ENCODE peak calls at places on chromosomes 13 and 19, in five cellular contexts. R, L, N, E and Y are unnamed samples.

GRCh38 chr13:40181203-40181845 is 485.1 kb downstream of the FOXO1 start:
- DNase-seq in E (no peak), R (no peak), N (no peak), L (peak; percentile 61), Y (peak; percentile 32)

GRCh38 chr19:47633996-47634395 is 25.1 kb downstream of the BICRA start:
- DNase-seq in N (no peak), R (no peak), E (no peak), L (no peak), Y (no peak)

GRCh38 chr13:30169442-30169841 is 137.9 kb downstream of the KATNAL1 start:
- DNase-seq in N (no peak), E (no peak), R (no peak), L (no peak), Y (no peak)

GRCh38 chr13:47135800-47136658 is 239.2 kb upstream of the HTR2A start:
- DNase-seq in R (no peak), L (no peak), E (no peak), N (no peak), Y (no peak)

GRCh38 chr13:49584771-49585182 is 581 bp downstream of the RCBTB1 start:
- DNase-seq in N (no peak), L (peak; percentile 28), E (no peak), R (no peak), Y (peak; percentile 21)

GRCh38 chr13:70842062-70842644 is 733.9 kb upstream of the KLHL1 start:
- DNase-seq in E (no peak), N (no peak), L (no peak), R (no peak), Y (no peak)

GRCh38 chr13:30429721-30430694 is 7.7 kb downstream of the UBE2L5 start:
- DNase-seq in R (no peak), E (no peak), N (no peak), L (peak; percentile 96), Y (peak; percentile 91)

GRCh38 chr19:1084024-1084868 is 10.9 kb downstream of the POLR2E start:
- DNase-seq in L (no peak), N (no peak), R (no peak), E (no peak), Y (no peak)

GRCh38 chr13:73464758-73465628 is 406.2 kb downstream of the KLF5 start:
- DNase-seq in L (no peak), R (no peak), N (no peak), E (no peak), Y (no peak)

GRCh38 chr19:31962565-31962996 is 382.8 kb upstream of the ZNF507 start:
- DNase-seq in L (no peak), E (no peak), N (no peak), R (no peak), Y (no peak)

GRCh38 chr19:55526216-55527196 is 10.4 kb downstream of the SBK2 start:
- DNase-seq in L (peak; percentile 83), N (no peak), R (no peak), E (no peak), Y (peak; percentile 57)

GRCh38 chr13:24220086-24220703 is 59.7 kb downstream of the SPATA13 start:
- DNase-seq in R (peak; percentile 16), E (no peak), N (no peak), L (peak; percentile 92), Y (peak; percentile 78)

GRCh38 chr13:111951982-111952565 is 114.9 kb upstream of the SOX1 start:
- DNase-seq in R (no peak), L (no peak), N (no peak), E (no peak), Y (no peak)

GRCh38 chr13:90622547-90622946 is 724.9 kb upstream of the MIR17HG start:
- DNase-seq in N (no peak), R (no peak), L (peak; percentile 54), E (no peak), Y (peak; percentile 26)

GRCh38 chr19:16825312-16826168 is 3.7 kb upstream of the SIN3B start:
- DNase-seq in E (no peak), N (no peak), R (no peak), L (peak; percentile 68), Y (peak; percentile 80)

GRCh38 chr19:48896191-48896720 is 2.3 kb downstream of the TULP2 start:
- DNase-seq in L (peak; percentile 64), R (no peak), N (peak; percentile 41), E (peak; percentile 44), Y (no peak)

GRCh38 chr19:2058570-2059421 is 7.8 kb upstream of the MKNK2 start:
- DNase-seq in R (no peak), N (no peak), E (no peak), L (no peak), Y (no peak)

GRCh38 chr13:76722782-76723181 is 163.4 kb downstream of the KCTD12 start:
- DNase-seq in E (no peak), R (no peak), L (no peak), N (no peak), Y (no peak)

GRCh38 chr19:43623889-43624670 is 4.7 kb upstream of the ZNF428 start:
- DNase-seq in E (no peak), N (no peak), L (no peak), R (no peak), Y (no peak)

GRCh38 chr19:49678970-49679831 is 2.1 kb downstream of the PRMT1 start:
- DNase-seq in N (no peak), R (no peak), E (no peak), L (peak; percentile 24), Y (peak; percentile 30)

GRCh38 chr13:89205856-89206255 is 1534.7 kb downstream of the SLITRK5 start:
- DNase-seq in N (no peak), E (no peak), R (no peak), L (no peak), Y (no peak)

GRCh38 chr19:10517760-10518443 is 655 bp upstream of the S1PR5 start:
- DNase-seq in E (no peak), R (no peak), L (peak; percentile 62), N (no peak), Y (peak; percentile 64)

GRCh38 chr19:15091918-15092753 is 10.1 kb downstream of the OR1I1 start:
- DNase-seq in N (peak; percentile 23), L (peak; percentile 67), R (peak; percentile 17), E (no peak), Y (peak; percentile 68)

GRCh38 chr19:45444318-45445041 is 20.8 kb upstream of the ERCC1 start:
- DNase-seq in L (peak; percentile 94), R (peak; percentile 69), E (peak; percentile 66), N (peak; percentile 79), Y (peak; percentile 92)